ENCODE peak calls at places on chromosomes 12 and 14, in four cellular contexts. O is PC-3, Q is fibroblast of lung, L is IMR-90. J is an unnamed sample.

GRCh38 chr14:105877645-105878044 is 351.3 kb downstream of the TMEM121 start:
- DNase-seq in O (no peak), Q (no peak), L (no peak), J (no peak)

GRCh38 chr12:80064269-80064668 is 35.1 kb upstream of the OTOGL start:
- DNase-seq in O (no peak), Q (peak), L (peak), J (no peak)

GRCh38 chr12:69685810-69686209 is 13.3 kb downstream of the BEST3 start:
- DNase-seq in O (peak), Q (peak), L (peak), J (no peak)

GRCh38 chr14:72822946-72823611 is 70.8 kb downstream of the DPF3 start:
- DNase-seq in O (no peak), Q (peak), L (no peak), J (no peak)

GRCh38 chr14:100785626-100786025 is 40.3 kb upstream of the MEG3 start:
- DNase-seq in O (no peak), Q (no peak), L (no peak), J (no peak)

GRCh38 chr12:102522768-102523167 is 42.4 kb upstream of the IGF1 start:
- DNase-seq in O (no peak), Q (no peak), L (no peak), J (no peak)

GRCh38 chr12:76764856-76765255 is 941 bp downstream of the ZDHHC17 start:
- DNase-seq in O (peak), Q (peak), L (peak), J (no peak)

GRCh38 chr14:61992139-61992538 is 229.9 kb downstream of the SNAPC1 start:
- DNase-seq in O (peak), Q (no peak), L (no peak), J (no peak)

GRCh38 chr12:45234134-45234865 is 18.4 kb downstream of the ANO6 start:
- DNase-seq in O (peak), Q (peak), L (peak), J (peak)

GRCh38 chr14:53979141-53979673 is 22.6 kb upstream of the BMP4 start:
- DNase-seq in O (no peak), Q (peak), L (no peak), J (peak)

GRCh38 chr12:89636776-89637160 is 71.9 kb downstream of the ATP2B1 start:
- DNase-seq in O (peak), Q (peak), L (no peak), J (no peak)

GRCh38 chr12:97500537-97500936 is 37.9 kb downstream of the RMST start:
- DNase-seq in O (no peak), Q (no peak), L (no peak), J (no peak)

GRCh38 chr14:32675433-32675832 is 263.2 kb upstream of the NPAS3 start:
- DNase-seq in O (no peak), Q (peak), L (no peak), J (no peak)

GRCh38 chr12:68776976-68777610 is 30.9 kb upstream of the MDM2 start:
- DNase-seq in O (no peak), Q (no peak), L (no peak), J (no peak)

GRCh38 chr12:93650626-93651025 is 26.5 kb upstream of the CRADD start:
- DNase-seq in O (no peak), Q (no peak), L (no peak), J (no peak)

GRCh38 chr14:89330236-89331002 is 86.6 kb downstream of the FOXN3 start:
- DNase-seq in O (no peak), Q (peak), L (peak), J (no peak)

GRCh38 chr14:100305446-100306255 is 593 bp downstream of the SLC25A29 start:
- DNase-seq in O (peak), Q (peak), L (no peak), J (no peak)

GRCh38 chr14:56412453-56413434 is 166.9 kb upstream of the TMEM260 start:
- DNase-seq in O (no peak), Q (peak), L (no peak), J (no peak)

GRCh38 chr14:38389666-38390065 is 133.8 kb upstream of the CLEC14A start:
- DNase-seq in O (no peak), Q (peak), L (peak), J (no peak)

GRCh38 chr12:22856120-22856699 is 231.2 kb downstream of the ETNK1 start:
- DNase-seq in O (peak), Q (peak), L (peak), J (no peak)

GRCh38 chr14:66094001-66094727 is 392.0 kb upstream of the CCDC196 start:
- DNase-seq in O (no peak), Q (no peak), L (no peak), J (no peak)

GRCh38 chr12:62715086-62715786 is 219.7 kb downstream of the PPM1H start:
- DNase-seq in O (no peak), Q (no peak), L (no peak), J (no peak)

GRCh38 chr12:52052471-52053186 is 1.4 kb downstream of the NR4A1 start:
- DNase-seq in O (peak), Q (no peak), L (peak), J (peak)

GRCh38 chr12:95701275-95701674 is 89.3 kb downstream of the NTN4 start:
- DNase-seq in O (no peak), Q (peak), L (peak), J (peak)

GRCh38 chr12:50055831-50056628 is 1.4 kb upstream of the ASIC1 start:
- DNase-seq in O (peak), Q (no peak), L (peak), J (no peak)

GRCh38 chr12:84512751-84513150 is 399.8 kb downstream of the SLC6A15 start:
- DNase-seq in O (peak), Q (peak), L (no peak), J (no peak)

GRCh38 chr14:29216316-29216715 is 449.7 kb downstream of the FOXG1 start:
- DNase-seq in O (no peak), Q (no peak), L (no peak), J (no peak)

GRCh38 chr12:6084261-6084968 is 40.1 kb downstream of the VWF start:
- DNase-seq in O (peak), Q (peak), L (peak), J (peak)

GRCh38 chr12:54622463-54623183 is 12.1 kb downstream of the LACRT start:
- DNase-seq in O (peak), Q (no peak), L (peak), J (no peak)

GRCh38 chr12:76080017-76080728 is 4.3 kb downstream of the NAP1L1 start:
- DNase-seq in O (no peak), Q (peak), L (peak), J (no peak)

GRCh38 chr12:121489874-121490273 is 90.0 kb downstream of the RNF34 start:
- DNase-seq in O (no peak), Q (no peak), L (no peak), J (no peak)

GRCh38 chr14:30214456-30215090 is 286.9 kb upstream of the PRKD1 start:
- DNase-seq in O (peak), Q (peak), L (peak), J (no peak)

GRCh38 chr14:99037777-99038176 is 234.2 kb downstream of the BCL11B start:
- DNase-seq in O (no peak), Q (no peak), L (no peak), J (no peak)
- TF ChIP-seq CTCF in O (no peak), Q (peak), L (no peak), J (no peak)

DNA sequence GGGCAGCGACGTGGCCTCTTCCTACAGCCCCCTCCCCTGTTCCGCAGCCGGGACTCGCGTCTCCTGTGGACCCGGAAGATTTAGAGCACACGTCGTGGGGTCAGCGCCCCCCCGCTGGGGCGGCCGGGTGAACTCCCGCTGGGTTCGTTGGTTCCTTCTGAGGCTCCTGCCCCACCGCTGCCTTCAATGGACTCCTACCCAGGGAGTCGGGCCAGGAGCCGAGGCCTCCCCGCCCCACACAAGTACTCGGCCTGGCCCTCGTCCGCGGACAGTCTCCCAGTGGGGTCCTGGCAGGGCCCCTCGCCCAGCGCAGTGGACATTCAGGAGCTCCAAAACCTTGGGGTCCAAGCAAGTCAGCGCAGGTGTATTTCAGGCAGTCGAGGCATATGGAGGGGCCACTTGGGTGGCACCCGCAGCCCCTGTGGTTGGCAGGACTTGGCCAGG is 1.2 kb downstream of the MMP17 start:
- DNase-seq in O (peak), Q (peak), L (no peak), J (no peak)
- H3K4me2 ChIP-seq in O (peak), Q (peak), L (peak), J (peak)

DNA sequence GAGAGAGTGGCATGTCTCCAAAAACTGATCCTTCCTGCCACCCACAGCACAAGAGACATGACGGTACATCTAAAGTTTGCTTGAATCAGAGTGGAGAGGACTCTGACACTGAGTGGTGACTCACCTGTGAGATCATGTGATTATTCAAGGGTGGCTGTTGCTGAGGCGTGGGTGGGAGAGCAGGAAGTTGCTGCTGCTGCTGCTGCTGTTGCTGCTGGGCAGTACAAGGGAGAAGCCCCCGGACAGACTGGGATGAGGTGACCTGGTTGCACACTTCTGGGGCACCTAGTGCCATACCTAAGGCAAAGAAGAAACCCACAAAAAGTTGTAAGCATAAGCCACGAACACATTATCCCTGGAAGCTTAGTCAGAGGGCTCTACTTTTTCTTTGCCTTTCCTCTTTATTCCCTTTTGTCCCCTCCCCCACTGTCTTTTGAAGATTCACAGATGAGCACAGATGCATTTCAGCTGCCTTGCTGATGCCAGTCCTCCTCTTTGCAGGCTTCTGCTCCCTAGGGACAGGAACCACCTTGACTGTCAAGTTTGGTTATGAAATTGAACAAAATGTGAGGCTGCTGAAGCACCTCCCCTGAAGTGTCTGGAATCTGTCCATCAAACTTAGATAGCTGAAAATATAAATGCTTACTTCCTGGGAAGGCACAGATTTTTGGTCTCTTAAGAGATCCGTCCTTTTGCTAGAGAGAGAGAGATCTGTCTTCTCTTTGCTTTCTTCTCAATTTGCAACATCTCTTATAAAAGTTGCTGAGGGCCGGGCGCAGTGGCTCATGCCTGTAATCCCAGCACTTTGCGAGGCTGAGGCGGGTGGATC is 29.5 kb upstream of the STAC3 start:
- DNase-seq in O (peak), Q (peak), L (peak), J (peak)
- H2AFZ ChIP-seq in O (peak), Q (no peak), L (peak), J (no peak)

GRCh38 chr14:24309538-24310386 is at the start of gene LTB4R2:
- DNase-seq in O (no peak), Q (no peak), L (no peak), J (no peak)
- TF ChIP-seq CTCF in O (no peak), Q (no peak), L (no peak), J (no peak)

GRCh38 chr12:12804011-12804410 is 9.1 kb upstream of the DDX47 start:
- DNase-seq in O (peak), Q (peak), L (peak), J (peak)
- H3K4me2 ChIP-seq in O (peak), Q (peak), L (peak), J (peak)

GRCh38 chr14:76351941-76352340 is 24.0 kb upstream of the ESRRB start:
- DNase-seq in O (no peak), Q (peak), L (no peak), J (no peak)
- H2AFZ ChIP-seq in O (no peak), Q (no peak), L (no peak), J (no peak)

J was measured in PC-9.